ENCODE peak calls at places on chromosomes 7 and 10, in eight cellular contexts. L is stimulated activated naive CD8-positive, alpha-beta T cell treated with anti-CD3 and anti-CD28 coated beads, Interleukin-15, amount 100 ng/mL, for 72 hours; X is sigmoid colon; Q is frontal cortex; Z is ELF-1; E is AG08395; K is GM04504; P is CD4-positive, CD25-positive, alpha-beta regulatory T cell. W is an unnamed sample.

GRCh38 chr10:3636356-3637181 is 148.4 kb downstream of the KLF6 start:
- DNase-seq in L (no peak), P (no peak), K (no peak), E (peak; percentile 28), Q (no peak), Z (no peak), X (no peak), W (no peak)

GRCh38 chr7:130961128-130961601 is 227.2 kb upstream of the KLF14 start:
- DNase-seq in E (no peak), Z (no peak), K (peak; percentile 40), L (peak; percentile 89), P (peak; percentile 94), X (no peak), Q (no peak), W (no peak)

GRCh38 chr7:155791214-155791737 is 21.0 kb downstream of the SHH start:
- DNase-seq in K (no peak), L (no peak), P (no peak), Z (no peak), E (no peak), Q (no peak), X (no peak), W (peak; percentile 55)

GRCh38 chr10:93073539-93074136 is at the start of gene CYP26A1:
- DNase-seq in E (no peak), X (no peak), Q (no peak), L (no peak), K (no peak), P (no peak), Z (no peak), W (no peak)

GRCh38 chr10:17851611-17852010 is 42.5 kb downstream of the MRC1 start:
- DNase-seq in E (no peak), Q (no peak), K (no peak), P (no peak), Z (no peak), L (no peak), X (peak; percentile 69), W (no peak)

GRCh38 chr10:28717659-28718201 is 40.4 kb downstream of the BAMBI start:
- DNase-seq in K (no peak), X (no peak), E (no peak), Z (no peak), Q (no peak), L (no peak), P (no peak), W (no peak)

GRCh38 chr10:27744478-27745379 is 890 bp downstream of the MKX start:
- DNase-seq in K (no peak), L (peak; percentile 36), X (peak; percentile 72), E (peak; percentile 45), P (peak; percentile 24), Z (peak; percentile 55), Q (peak; percentile 19), W (no peak)

GRCh38 chr10:132835848-132836233 is 49.9 kb upstream of the NKX6-2 start:
- DNase-seq in K (no peak), Z (no peak), X (no peak), E (no peak), L (no peak), P (no peak), Q (no peak), W (no peak)

GRCh38 chr7:66957595-66958290 is 36.7 kb downstream of the TMEM248 start:
- DNase-seq in Z (no peak), L (no peak), Q (no peak), P (no peak), E (no peak), X (no peak), K (no peak), W (no peak)

GRCh38 chr7:12231097-12231496 is 20.0 kb downstream of the TMEM106B start:
- DNase-seq in Z (no peak), P (no peak), X (no peak), K (no peak), E (no peak), Q (no peak), L (no peak), W (no peak)

GRCh38 chr10:28181478-28182096 is 121.3 kb downstream of the MPP7 start:
- DNase-seq in X (no peak), Z (no peak), K (no peak), Q (no peak), P (no peak), E (no peak), L (no peak), W (no peak)

GRCh38 chr10:34213193-34213804 is 601.8 kb downstream of the PARD3 start:
- DNase-seq in K (no peak), Z (no peak), E (no peak), L (no peak), X (no peak), Q (no peak), P (no peak), W (no peak)

GRCh38 chr10:69936091-69936490 is 116.6 kb upstream of the MACROH2A2 start:
- DNase-seq in P (no peak), E (no peak), L (no peak), X (no peak), Z (no peak), Q (no peak), K (no peak), W (no peak)

GRCh38 chr10:1498746-1499343 is 238.5 kb downstream of the ADARB2 start:
- DNase-seq in Z (no peak), Q (no peak), X (no peak), P (no peak), K (no peak), E (no peak), L (no peak), W (no peak)

GRCh38 chr10:14698487-14699170 is 76.1 kb downstream of the FAM107B start:
- DNase-seq in Q (no peak), K (peak; percentile 77), E (peak; percentile 86), L (no peak), Z (no peak), P (no peak), X (no peak), W (no peak)

GRCh38 chr7:73701357-73701995 is 18.0 kb downstream of the STX1A start:
- DNase-seq in K (no peak), Z (peak; percentile 93), Q (no peak), X (no peak), E (peak; percentile 81), P (peak; percentile 29), L (peak; percentile 30), W (no peak)

GRCh38 chr10:33335800-33336605 is 1.5 kb upstream of the NRP1 start:
- DNase-seq in E (peak; percentile 64), Q (peak; percentile 50), K (no peak), P (no peak), Z (peak; percentile 53), L (no peak), X (peak; percentile 84), W (peak; percentile 82)

GRCh38 chr10:65556006-65556405 is 1369.8 kb upstream of the LRRTM3 start:
- DNase-seq in Z (no peak), X (no peak), K (no peak), P (no peak), L (no peak), E (no peak), Q (no peak), W (no peak)

GRCh38 chr7:130758429-130759056 is 24.5 kb upstream of the KLF14 start:
- DNase-seq in P (peak; percentile 72), E (peak; percentile 59), X (no peak), K (peak; percentile 27), L (no peak), Q (no peak), Z (no peak), W (no peak)

GRCh38 chr10:61836888-61837747 is 64.4 kb upstream of the ARID5B start:
- DNase-seq in L (no peak), Q (no peak), X (no peak), E (peak; percentile 54), K (no peak), P (peak; percentile 28), Z (no peak), W (no peak)

GRCh38 chr7:116861717-116862116 is 670 bp upstream of the CAPZA2 start:
- DNase-seq in L (no peak), E (no peak), Z (no peak), K (no peak), X (no peak), Q (no peak), P (no peak), W (no peak)

GRCh38 chr10:19918800-19919199 is 102.6 kb downstream of the PLXDC2 start:
- DNase-seq in K (no peak), L (no peak), E (no peak), P (no peak), Z (no peak), X (no peak), Q (no peak), W (no peak)